ENCODE peak calls at places on chromosome X, in five cellular contexts. R, J, O, T and P are unnamed samples. For H3K4me1, the result is how much of the 10 kb centered on the place peaks cover.

GRCh38 chrX:10974920-10975319 is 136.2 kb upstream of the HCCS start:
- DNase-seq in R (no peak), J (no peak), O (no peak), T (no peak), P (no peak)

GRCh38 chrX:1537031-1537715 is at the start of gene P2RY8:
- DNase-seq in R (peak), J (peak), O (peak), T (no peak), P (peak)

GRCh38 chrX:35380808-35381700 is 417.1 kb upstream of the MAGEB16 start:
- DNase-seq in R (no peak), J (peak), O (no peak), T (no peak), P (no peak)

GRCh38 chrX:50495616-50496015 is 25.0 kb upstream of the DGKK start:
- DNase-seq in R (no peak), J (no peak), O (no peak), T (no peak), P (no peak)

GRCh38 chrX:13087322-13088154 is 43.1 kb upstream of the FAM9C start:
- DNase-seq in R (no peak), J (peak), O (no peak), T (no peak), P (no peak)

GRCh38 chrX:14363719-14364118 is 165.6 kb upstream of the GLRA2 start:
- DNase-seq in R (no peak), J (peak), O (no peak), T (no peak), P (no peak)

GRCh38 chrX:107465932-107466620 is 16.6 kb downstream of the FRMPD3 start:
- DNase-seq in R (no peak), J (no peak), O (no peak), T (no peak), P (no peak)

GRCh38 chrX:56498756-56499155 is 64.7 kb upstream of the UBQLN2 start:
- DNase-seq in R (no peak), J (peak), O (no peak), T (no peak), P (no peak)

GRCh38 chrX:72652132-72652531 is 62.0 kb downstream of the PHKA1 start:
- DNase-seq in R (no peak), J (no peak), O (no peak), T (no peak), P (no peak)

GRCh38 chrX:55709735-55710134 is 7.8 kb upstream of the RRAGB start:
- DNase-seq in R (no peak), J (peak), O (no peak), T (no peak), P (no peak)

GRCh38 chrX:124393238-124393637 is 46.9 kb downstream of the SH2D1A start:
- DNase-seq in R (no peak), J (no peak), O (no peak), T (no peak), P (no peak)

GRCh38 chrX:119757646-119757978 is 776 bp upstream of the SOWAHD start:
- DNase-seq in R (no peak), J (no peak), O (no peak), T (no peak), P (no peak)

GRCh38 chrX:118261136-118261535 is 84.8 kb upstream of the WDR44 start:
- DNase-seq in R (no peak), J (no peak), O (no peak), T (no peak), P (no peak)

GRCh38 chrX:68396953-68397352 is 36.3 kb downstream of the OPHN1 start:
- DNase-seq in R (no peak), J (no peak), O (no peak), T (no peak), P (no peak)

GRCh38 chrX:142428916-142429315 is 223.8 kb upstream of the MAGEC2 start:
- DNase-seq in R (no peak), J (peak), O (no peak), T (no peak), P (no peak)

GRCh38 chrX:44785652-44786051 is 58.2 kb upstream of the DUSP21 start:
- DNase-seq in R (no peak), J (peak), O (no peak), T (no peak), P (no peak)

GRCh38 chrX:57313583-57314215 is 27.2 kb downstream of the FAAH2 start:
- DNase-seq in R (no peak), J (no peak), O (no peak), T (no peak), P (no peak)

GRCh38 chrX:9897761-9898161 is 69.4 kb upstream of the CLDN34 start:
- DNase-seq in R (no peak), J (no peak), O (no peak), T (no peak), P (no peak)

GRCh38 chrX:11460347-11460746 is 167.1 kb downstream of the AMELX start:
- DNase-seq in R (no peak), J (peak), O (no peak), T (no peak), P (no peak)

GRCh38 chrX:130174937-130175336 is 3.2 kb downstream of the RAB33A start:
- DNase-seq in R (no peak), J (no peak), O (no peak), T (no peak), P (no peak)

GRCh38 chrX:10089378-10089795 is 67.4 kb upstream of the CLCN4 start:
- DNase-seq in R (no peak), J (peak), O (no peak), T (no peak), P (no peak)

GRCh38 chrX:56978172-56978571 is 17.2 kb downstream of the SPIN3 start:
- DNase-seq in R (peak), J (peak), O (no peak), T (no peak), P (peak)

GRCh38 chrX:133699023-133699728 is 283.9 kb upstream of the GPC4 start:
- DNase-seq in R (no peak), J (peak), O (no peak), T (no peak), P (no peak)

GRCh38 chrX:103363046-103363445 is 6.7 kb downstream of the TCEAL9 start:
- DNase-seq in R (no peak), J (no peak), O (no peak), T (no peak), P (no peak)

GRCh38 chrX:16882702-16883486 is 12.7 kb upstream of the RBBP7 start:
- DNase-seq in R (peak), J (peak), O (peak), T (peak), P (peak)

GRCh38 chrX:63503541-63503940 is 152.4 kb upstream of the SPIN4 start:
- DNase-seq in R (no peak), J (peak), O (no peak), T (no peak), P (no peak)

GRCh38 chrX:152869972-152870371 is 27.9 kb upstream of the ZNF185 start:
- DNase-seq in R (no peak), J (peak), O (no peak), T (no peak), P (no peak)

GRCh38 chrX:53287493-53288138 is 6.2 kb upstream of the IQSEC2 start:
- DNase-seq in R (peak), J (peak), O (peak), T (no peak), P (peak)

GRCh38 chrX:1239681-1240142 is 27.3 kb upstream of the CRLF2 start:
- DNase-seq in R (no peak), J (no peak), O (peak), T (no peak), P (no peak)

GRCh38 chrX:115940888-115941332 is 229.6 kb upstream of the AGTR2 start:
- DNase-seq in R (no peak), J (peak), O (peak), T (peak), P (peak)

GRCh38 chrX:123201720-123202119 is 17.6 kb downstream of the GRIA3 start:
- DNase-seq in R (no peak), J (peak), O (no peak), T (no peak), P (no peak)

GRCh38 chrX:129649268-129650182 is 5.2 kb downstream of the APLN start:
- DNase-seq in R (no peak), J (peak), O (no peak), T (no peak), P (no peak)

GRCh38 chrX:23344208-23344903 is 9.7 kb downstream of the PTCHD1 start:
- DNase-seq in R (no peak), J (peak), O (no peak), T (no peak), P (no peak)

GRCh38 chrX:16511776-16512400 is 138.1 kb upstream of the S100G start:
- DNase-seq in R (no peak), J (no peak), O (no peak), T (no peak), P (no peak)

GRCh38 chrX:53239474-53239873 is 14.5 kb upstream of the KDM5C start:
- DNase-seq in R (no peak), J (peak), O (no peak), T (no peak), P (no peak)

GRCh38 chrX:20947411-20947912 is 426.8 kb upstream of the CNKSR2 start:
- DNase-seq in R (no peak), J (no peak), O (no peak), T (no peak), P (no peak)

GRCh38 chrX:78886550-78886949 is 58.6 kb upstream of the P2RY10 start:
- DNase-seq in R (no peak), J (peak), O (no peak), T (no peak), P (no peak)

GRCh38 chrX:150429577-150429976 is 66.5 kb downstream of the MAMLD1 start:
- DNase-seq in R (no peak), J (peak), O (no peak), T (no peak), P (no peak)

GRCh38 chrX:119960639-119961038 is 17.1 kb upstream of the NKAP start:
- DNase-seq in R (no peak), J (no peak), O (no peak), T (no peak), P (no peak)

GRCh38 chrX:134654398-134655012 is 3.8 kb downstream of the PLAC1 start:
- DNase-seq in R (no peak), J (no peak), O (no peak), T (no peak), P (no peak)

DNA sequence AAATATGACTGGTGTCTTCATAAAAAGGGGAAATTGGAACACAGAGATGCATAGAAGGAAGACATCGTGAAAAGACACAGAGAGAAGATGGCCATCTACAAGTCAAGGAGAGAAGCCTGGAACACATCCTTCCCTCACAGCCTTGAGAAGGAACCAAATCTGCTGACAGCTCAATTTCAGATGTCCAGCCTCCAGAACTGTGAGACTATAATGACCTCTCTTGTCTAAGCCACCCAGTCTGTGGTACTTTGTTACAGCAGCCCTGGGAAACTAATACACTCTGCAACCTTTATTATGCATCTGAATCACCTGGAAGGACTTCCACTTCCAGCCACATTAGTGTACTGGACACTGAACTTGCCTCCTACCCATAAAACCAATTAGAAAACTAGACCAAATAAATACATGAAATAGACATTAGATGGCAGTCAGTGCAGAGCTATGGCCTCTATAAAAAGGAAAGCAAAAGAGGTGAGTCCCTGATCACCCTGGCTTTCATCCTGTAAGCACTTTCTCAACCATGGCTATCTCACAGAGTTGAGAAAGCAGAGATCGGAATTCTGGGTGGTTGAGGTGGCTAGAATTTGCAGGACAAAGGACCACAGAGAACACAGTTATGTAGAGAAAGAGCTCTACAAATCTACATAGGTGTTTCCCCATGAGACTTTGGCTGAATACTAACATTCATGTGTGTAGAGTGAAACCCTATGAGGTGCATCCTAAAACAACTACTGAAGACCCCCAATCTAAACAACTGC is 25.7 kb downstream of the GAB3 start:
- DNase-seq in R (no peak), J (no peak), O (no peak), T (no peak), P (no peak)
- H3K27ac ChIP-seq in R (no peak), J (no peak), O (no peak), T (no peak), P (peak)

GRCh38 chrX:19772759-19773623 is 114.4 kb downstream of the SH3KBP1 start:
- DNase-seq in R (no peak), J (peak), O (no peak), T (no peak), P (no peak)
- H3K4me1 ChIP-seq in R (half or more), J (under half), O (under half), T (under half), P (half or more)

GRCh38 chrX:40010550-40011364 is 87.0 kb downstream of the BCOR start:
- DNase-seq in R (no peak), J (no peak), O (no peak), T (no peak), P (no peak)
- H3K4me3 ChIP-seq in R (no peak), J (no peak), O (no peak), T (no peak), P (no peak)

DNA sequence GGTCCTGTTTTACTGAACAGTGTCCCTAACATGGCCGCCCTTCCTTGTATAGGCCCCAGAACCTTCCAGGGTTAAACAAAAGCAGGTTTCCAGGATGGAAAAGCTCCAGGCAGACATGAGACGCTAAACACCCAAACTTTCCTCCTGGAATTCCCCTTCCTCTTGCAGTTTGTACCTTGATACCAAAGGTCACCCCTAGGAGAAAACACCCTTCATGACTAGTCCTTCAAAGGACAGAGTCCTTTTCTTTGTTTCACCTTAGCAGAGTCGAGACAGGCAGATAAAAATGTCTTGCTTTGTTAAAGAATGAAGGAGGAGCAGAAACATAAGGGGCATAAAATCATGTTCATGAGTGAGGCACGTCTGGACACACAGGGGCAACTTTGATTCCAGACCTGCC is 247.5 kb downstream of the BCOR start:
- DNase-seq in R (no peak), J (no peak), O (no peak), T (no peak), P (no peak)
- H3K27ac ChIP-seq in R (no peak), J (no peak), O (no peak), T (no peak), P (no peak)

GRCh38 chrX:153926863-153927685 is 1.0 kb upstream of the ARHGAP4 start:
- DNase-seq in R (peak), J (peak), O (no peak), T (no peak), P (peak)
- H3K4me1 ChIP-seq in R (under half), J (under half), O (under half), T (under half), P (under half)

GRCh38 chrX:109848451-109849050 is 115.5 kb upstream of the ACSL4 start:
- DNase-seq in R (no peak), J (no peak), O (no peak), T (no peak), P (no peak)
- H3K4me3 ChIP-seq in R (no peak), J (no peak), O (no peak), T (no peak), P (no peak)